ENCODE peak calls at places on chromosomes 12 and 14, in eight cellular contexts. Z is fibroblast of lung, Y is left ventricle myocardium inferior, F is sigmoid colon, P is mammary epithelial cell, C is mesendoderm, N is uterus, I is K562. B is an unnamed sample.

GRCh38 chr12:54232790-54233189 is 44.0 kb upstream of the SMUG1 start:
- DNase-seq in Z (peak), Y (no peak), F (no peak), P (no peak), C (peak), N (no peak), I (no peak), B (no peak)

GRCh38 chr12:123608192-123608591 is 6.3 kb downstream of the DDX55 start:
- DNase-seq in Z (no peak), Y (no peak), F (no peak), P (no peak), C (no peak), N (no peak), I (no peak), B (no peak)

GRCh38 chr14:71789005-71789404 is 143.2 kb upstream of the RGS6 start:
- DNase-seq in Z (no peak), Y (no peak), F (no peak), P (no peak), C (no peak), N (no peak), I (no peak), B (no peak)

GRCh38 chr12:868722-869121 is 80.8 kb downstream of the RAD52 start:
- DNase-seq in Z (no peak), Y (no peak), F (no peak), P (no peak), C (peak), N (no peak), I (peak), B (no peak)

GRCh38 chr12:47361389-47362031 is 281.8 kb upstream of the AMIGO2 start:
- DNase-seq in Z (no peak), Y (no peak), F (no peak), P (peak), C (peak), N (peak), I (peak), B (no peak)

GRCh38 chr14:75363156-75363555 is 64.7 kb upstream of the JDP2 start:
- DNase-seq in Z (no peak), Y (no peak), F (no peak), P (no peak), C (no peak), N (no peak), I (no peak), B (peak)

GRCh38 chr12:59643576-59643975 is 47.7 kb downstream of the SLC16A7 start:
- DNase-seq in Z (no peak), Y (no peak), F (no peak), P (no peak), C (no peak), N (no peak), I (no peak), B (no peak)

GRCh38 chr14:34363733-34364134 is 98.3 kb downstream of the SPTSSA start:
- DNase-seq in Z (no peak), Y (no peak), F (no peak), P (no peak), C (peak), N (no peak), I (no peak), B (no peak)

GRCh38 chr12:26120561-26121274 is 4.1 kb downstream of the BHLHE41 start:
- DNase-seq in Z (no peak), Y (no peak), F (no peak), P (peak), C (no peak), N (no peak), I (no peak), B (no peak)

GRCh38 chr14:55599250-55599879 is 19.4 kb downstream of the KTN1 start:
- DNase-seq in Z (no peak), Y (peak), F (no peak), P (no peak), C (no peak), N (peak), I (peak), B (peak)

GRCh38 chr12:93552427-93552826 is 20.0 kb upstream of the SOCS2 start:
- DNase-seq in Z (no peak), Y (no peak), F (no peak), P (no peak), C (no peak), N (no peak), I (no peak), B (no peak)

GRCh38 chr14:96502621-96503251 is 554 bp downstream of the PAPOLA start:
- DNase-seq in Z (peak), Y (peak), F (peak), P (peak), C (peak), N (peak), I (peak), B (peak)

GRCh38 chr14:63231733-63232132 is 27.5 kb downstream of the RHOJ start:
- DNase-seq in Z (no peak), Y (no peak), F (no peak), P (no peak), C (no peak), N (no peak), I (no peak), B (no peak)

GRCh38 chr12:24960222-24960855 is 11.4 kb upstream of the BCAT1 start:
- DNase-seq in Z (peak), Y (no peak), F (no peak), P (peak), C (peak), N (no peak), I (peak), B (no peak)

GRCh38 chr12:6272300-6273208 is 37.9 kb upstream of the PLEKHG6 start:
- DNase-seq in Z (no peak), Y (no peak), F (peak), P (peak), C (peak), N (no peak), I (peak), B (no peak)

GRCh38 chr12:52036587-52037171 is 14.6 kb upstream of the NR4A1 start:
- DNase-seq in Z (peak), Y (peak), F (peak), P (peak), C (peak), N (peak), I (peak), B (peak)

GRCh38 chr12:3150820-3151590 is 73.8 kb downstream of the TSPAN9 start:
- DNase-seq in Z (peak), Y (no peak), F (no peak), P (no peak), C (peak), N (no peak), I (no peak), B (no peak)

GRCh38 chr14:100906420-100906819 is 2.9 kb upstream of the RTL1 start:
- DNase-seq in Z (no peak), Y (no peak), F (peak), P (no peak), C (peak), N (no peak), I (peak), B (no peak)

GRCh38 chr12:16766736-16767135 is 160.8 kb upstream of the LMO3 start:
- DNase-seq in Z (no peak), Y (no peak), F (no peak), P (no peak), C (no peak), N (no peak), I (no peak), B (no peak)

GRCh38 chr12:89461649-89462612 is 62.7 kb downstream of the GALNT4 start:
- DNase-seq in Z (peak), Y (no peak), F (no peak), P (peak), C (peak), N (no peak), I (peak), B (no peak)

GRCh38 chr14:97703006-97703760 is 906.0 kb downstream of the VRK1 start:
- DNase-seq in Z (no peak), Y (no peak), F (no peak), P (no peak), C (no peak), N (no peak), I (no peak), B (no peak)

GRCh38 chr12:100388382-100388781 is 31.5 kb downstream of the SLC17A8 start:
- DNase-seq in Z (no peak), Y (no peak), F (no peak), P (no peak), C (no peak), N (no peak), I (no peak), B (no peak)

GRCh38 chr14:73762375-73762822 is 48.2 kb upstream of the PNMA1 start:
- DNase-seq in Z (no peak), Y (no peak), F (no peak), P (no peak), C (no peak), N (no peak), I (peak), B (no peak)

GRCh38 chr14:73763396-73763795 is 49.2 kb upstream of the PNMA1 start:
- DNase-seq in Z (no peak), Y (no peak), F (no peak), P (no peak), C (no peak), N (no peak), I (no peak), B (peak)

GRCh38 chr14:73760598-73761586 is 46.7 kb upstream of the PNMA1 start:
- DNase-seq in Z (no peak), Y (no peak), F (peak), P (no peak), C (no peak), N (no peak), I (no peak), B (no peak)

GRCh38 chr14:73759714-73760597 is 45.8 kb upstream of the PNMA1 start:
- DNase-seq in Z (peak), Y (peak), F (peak), P (peak), C (peak), N (peak), I (peak), B (peak)

DNA sequence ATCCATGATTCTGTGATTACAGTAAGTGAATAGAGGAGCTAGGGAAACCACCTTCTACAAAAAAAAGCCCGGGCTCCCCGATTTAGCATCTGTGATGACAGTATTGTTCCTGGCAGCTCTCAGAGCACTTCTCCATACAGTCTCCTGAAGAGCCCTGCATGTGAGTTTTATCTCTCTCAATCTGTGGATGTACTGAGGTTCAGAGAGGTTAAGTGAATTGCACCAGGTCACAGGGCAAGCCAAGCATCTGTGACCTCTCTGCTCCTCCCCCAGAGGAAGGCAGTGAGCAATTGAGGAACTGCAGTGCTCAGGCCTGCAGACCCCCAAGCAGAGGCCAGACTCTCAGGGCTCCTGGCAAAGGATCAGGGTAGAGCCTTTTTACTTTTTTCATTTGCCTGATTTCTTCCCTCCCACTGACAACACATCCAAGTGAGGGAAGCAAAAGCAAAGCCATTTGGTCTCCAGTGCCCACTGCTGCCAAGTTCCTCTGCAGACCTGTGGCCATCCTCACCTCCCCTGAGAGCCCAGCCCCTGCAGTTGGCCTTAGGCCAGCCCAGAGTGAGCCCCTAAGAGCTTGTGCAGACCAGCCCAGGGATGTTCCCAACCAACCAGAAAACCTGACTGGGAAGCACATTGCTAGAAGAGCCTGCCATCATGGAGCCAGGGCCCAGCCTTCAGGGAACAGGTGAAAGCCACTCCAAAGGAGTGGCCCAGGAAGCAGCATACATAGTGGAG is 47.6 kb upstream of the PNMA1 start:
- DNase-seq in Z (no peak), Y (no peak), F (peak), P (no peak), C (no peak), N (no peak), I (no peak), B (peak)
- H3K27ac ChIP-seq in Z (no peak), Y (peak), F (peak), P (no peak), C (no peak), N (peak), I (peak), B (peak)

DNA sequence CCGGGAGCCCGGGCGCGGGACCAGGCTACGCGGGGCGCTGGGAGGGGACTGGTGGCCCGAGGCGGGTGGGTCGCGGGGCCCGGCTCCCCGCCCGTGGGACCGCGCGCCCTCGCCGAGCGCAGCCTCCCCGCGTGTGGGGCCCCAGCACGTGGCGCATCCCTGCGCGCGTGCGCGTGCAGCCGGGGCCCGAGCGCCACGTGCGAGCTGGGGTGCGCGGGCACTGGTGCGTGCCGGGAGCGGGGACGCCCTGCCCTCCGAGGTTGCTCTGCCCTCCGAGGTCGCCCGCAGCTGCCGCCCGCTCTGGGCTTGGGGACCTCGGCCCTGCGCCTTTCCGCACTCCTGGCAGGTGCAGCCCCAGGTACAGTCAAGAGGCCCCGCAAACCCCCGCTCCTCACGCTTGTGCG is 365 bp upstream of the CCDC88C start:
- DNase-seq in Z (no peak), Y (no peak), F (no peak), P (no peak), C (peak), N (no peak), I (peak), B (peak)
- H3K27ac ChIP-seq in Z (no peak), Y (peak), F (no peak), P (no peak), C (no peak), N (no peak), I (peak), B (no peak)

GRCh38 chr12:57152408-57153038 is 5.1 kb upstream of the LRP1-AS start:
- DNase-seq in Z (peak), Y (no peak), F (peak), P (no peak), C (no peak), N (peak), I (no peak), B (no peak)
- H3K27ac ChIP-seq in Z (peak), Y (peak), F (peak), P (no peak), C (no peak), N (peak), I (no peak), B (peak)

GRCh38 chr12:120817559-120818330 is 86.4 kb downstream of the SPPL3 start:
- DNase-seq in Z (no peak), Y (no peak), F (no peak), P (no peak), C (peak), N (no peak), I (no peak), B (no peak)
- H3K27ac ChIP-seq in Z (no peak), Y (no peak), F (no peak), P (no peak), C (no peak), N (no peak), I (no peak), B (no peak)

DNA sequence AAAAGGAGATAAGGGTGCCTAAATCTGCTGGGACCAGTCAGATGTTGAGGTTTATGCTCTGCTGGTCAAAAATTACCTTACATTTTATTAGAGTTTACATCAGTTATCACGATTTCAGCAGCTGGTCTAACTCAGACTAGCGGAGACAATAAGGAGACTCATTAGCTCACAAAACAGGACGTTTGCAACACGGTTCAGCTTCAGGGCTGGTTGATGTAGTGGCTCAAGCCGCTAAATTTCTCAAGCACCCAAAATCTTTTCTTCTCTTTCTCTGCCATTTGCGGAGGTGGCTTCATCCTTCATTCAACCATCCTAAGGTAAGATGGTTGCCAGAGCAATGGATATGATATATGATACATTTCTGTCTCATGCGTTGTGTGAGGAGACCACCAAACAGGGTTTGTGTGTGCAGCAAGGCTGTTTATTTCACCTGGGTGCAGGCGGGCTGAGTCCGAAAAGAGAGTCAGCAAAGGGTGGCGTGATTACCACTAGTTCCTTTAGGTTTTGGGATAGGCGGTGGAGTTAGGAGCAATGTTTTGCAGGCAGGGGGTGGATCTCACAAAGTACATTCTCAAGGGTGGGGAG is 30.3 kb upstream of the CLIP1 start:
- DNase-seq in Z (no peak), Y (no peak), F (peak), P (no peak), C (no peak), N (no peak), I (no peak), B (no peak)
- H3K27ac ChIP-seq in Z (no peak), Y (no peak), F (no peak), P (no peak), C (no peak), N (no peak), I (no peak), B (no peak)

GRCh38 chr12:92193846-92194245 is 48.2 kb upstream of the BTG1 start:
- DNase-seq in Z (no peak), Y (no peak), F (no peak), P (no peak), C (no peak), N (no peak), I (no peak), B (no peak)
- H3K27ac ChIP-seq in Z (no peak), Y (no peak), F (no peak), P (no peak), C (no peak), N (no peak), I (no peak), B (no peak)

DNA sequence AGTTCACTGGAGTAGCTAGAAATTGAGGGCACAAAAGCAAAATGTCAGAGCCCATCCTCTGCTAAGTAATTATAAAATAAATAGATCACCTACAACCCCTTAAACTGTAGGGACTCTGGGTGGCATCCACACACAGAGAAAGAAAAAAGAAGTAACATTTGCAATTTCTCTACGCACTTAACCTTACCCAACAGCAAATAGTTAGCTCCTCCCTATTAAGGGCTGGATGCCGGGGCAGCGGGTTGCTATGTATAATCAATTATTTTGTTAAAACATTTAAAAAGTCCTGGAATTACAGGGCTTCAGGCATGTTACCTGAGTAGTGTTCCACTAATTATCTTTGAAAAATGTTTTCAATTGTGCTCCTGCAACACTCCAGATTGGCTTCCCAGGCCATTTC is 129.1 kb upstream of the USP15 start:
- DNase-seq in Z (no peak), Y (no peak), F (no peak), P (no peak), C (no peak), N (no peak), I (no peak), B (no peak)
- H3K27ac ChIP-seq in Z (no peak), Y (no peak), F (no peak), P (no peak), C (no peak), N (no peak), I (no peak), B (no peak)

GRCh38 chr14:73748858-73749357 is 34.7 kb upstream of the PNMA1 start:
- DNase-seq in Z (no peak), Y (no peak), F (no peak), P (no peak), C (no peak), N (no peak), I (no peak), B (no peak)

GRCh38 chr14:73749706-73750105 is 35.5 kb upstream of the PNMA1 start:
- DNase-seq in Z (no peak), Y (no peak), F (no peak), P (no peak), C (no peak), N (no peak), I (no peak), B (no peak)

GRCh38 chr14:73745571-73746539 is 31.7 kb upstream of the PNMA1 start:
- DNase-seq in Z (no peak), Y (no peak), F (peak), P (no peak), C (no peak), N (no peak), I (no peak), B (no peak)

GRCh38 chr14:73746540-73747385 is 32.6 kb upstream of the PNMA1 start:
- DNase-seq in Z (no peak), Y (no peak), F (peak), P (no peak), C (no peak), N (no peak), I (no peak), B (no peak)

DNA sequence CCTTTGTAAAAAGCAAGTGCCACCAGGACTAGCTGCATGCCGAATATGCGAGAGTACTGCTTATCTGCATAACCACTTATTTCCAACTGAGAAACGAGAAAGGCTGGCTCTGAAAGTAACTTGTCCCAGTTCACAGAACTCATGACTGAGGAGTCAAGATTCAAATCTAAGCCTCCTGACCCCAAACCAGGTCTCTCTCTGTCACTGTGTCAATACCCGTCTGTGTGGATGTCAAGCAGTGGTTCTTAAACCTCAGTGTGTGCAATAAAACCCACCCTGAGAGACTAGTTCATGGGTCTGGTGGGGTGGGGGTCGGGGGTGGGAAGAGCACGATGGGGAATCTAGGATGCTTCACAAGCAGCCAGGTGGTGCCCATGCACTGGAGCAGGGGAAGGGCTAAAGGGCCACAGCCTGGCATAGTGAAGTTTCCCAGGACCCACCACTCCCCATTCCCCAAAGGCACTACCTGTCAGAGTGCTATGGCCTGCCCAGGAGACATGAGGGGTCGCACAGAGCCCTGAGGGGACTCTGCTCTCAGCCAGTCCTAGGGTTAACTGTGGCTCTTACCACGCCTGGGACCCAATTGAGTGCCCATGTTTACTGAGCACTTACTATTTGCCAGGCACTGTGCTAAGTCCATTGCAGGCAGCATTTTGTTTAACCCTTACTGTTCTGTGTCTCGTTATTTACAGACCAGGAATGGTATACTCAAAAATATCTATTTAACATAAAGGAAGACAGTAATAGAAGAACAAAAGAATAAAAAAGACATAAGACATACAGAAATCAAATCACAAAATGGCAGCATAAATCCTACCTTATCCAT is 33.4 kb upstream of the PNMA1 start:
- DNase-seq in Z (no peak), Y (no peak), F (no peak), P (no peak), C (peak), N (no peak), I (no peak), B (no peak)
- H3K27ac ChIP-seq in Z (no peak), Y (peak), F (peak), P (no peak), C (no peak), N (peak), I (peak), B (peak)

B was measured in psoas muscle.